ENCODE peak calls at places on chromosomes 12 and 14, in seven cellular contexts. O, B, C, G, V, X and S are unnamed samples.

GRCh38 chr14:36513451-36514277 is 6.4 kb downstream of the NKX2-1 start:
- DNase-seq in O (no peak), B (no peak), C (no peak), G (no peak), V (no peak), X (no peak), S (no peak)

GRCh38 chr14:53517276-53517960 is 364.3 kb upstream of the DDHD1 start:
- DNase-seq in O (no peak), B (no peak), C (no peak), G (no peak), V (no peak), X (no peak), S (peak)

GRCh38 chr14:73662439-73663056 is 17.8 kb downstream of the DNAL1 start:
- DNase-seq in O (no peak), B (peak), C (peak), G (no peak), V (peak), X (no peak), S (peak)

GRCh38 chr14:74984241-74985027 is 18.3 kb upstream of the EIF2B2 start:
- DNase-seq in O (no peak), B (no peak), C (no peak), G (no peak), V (no peak), X (no peak), S (no peak)

GRCh38 chr12:124383028-124383427 is 88.1 kb downstream of the RFLNA start:
- DNase-seq in O (no peak), B (no peak), C (no peak), G (no peak), V (no peak), X (no peak), S (no peak)

GRCh38 chr12:56256326-56256960 is 1.7 kb downstream of the ANKRD52 start:
- DNase-seq in O (no peak), B (no peak), C (no peak), G (no peak), V (peak), X (no peak), S (no peak)

GRCh38 chr14:65321370-65321875 is 91.1 kb upstream of the FUT8 start:
- DNase-seq in O (no peak), B (no peak), C (no peak), G (peak), V (no peak), X (no peak), S (no peak)

GRCh38 chr12:103884316-103884715 is 43.3 kb upstream of the NT5DC3 start:
- DNase-seq in O (no peak), B (no peak), C (no peak), G (no peak), V (peak), X (no peak), S (peak)

GRCh38 chr14:91058017-91058675 is 2.3 kb downstream of the RPS6KA5 start:
- DNase-seq in O (no peak), B (no peak), C (peak), G (no peak), V (no peak), X (no peak), S (no peak)

GRCh38 chr12:47189753-47190152 is 110.0 kb upstream of the AMIGO2 start:
- DNase-seq in O (no peak), B (no peak), C (no peak), G (no peak), V (peak), X (no peak), S (no peak)

GRCh38 chr12:59396519-59396918 is 199.3 kb upstream of the SLC16A7 start:
- DNase-seq in O (no peak), B (peak), C (no peak), G (no peak), V (no peak), X (no peak), S (no peak)

GRCh38 chr12:114668151-114668891 is 15.7 kb downstream of the TBX3 start:
- DNase-seq in O (peak), B (peak), C (no peak), G (no peak), V (peak), X (peak), S (no peak)

GRCh38 chr14:23536494-23536893 is 15.1 kb downstream of the ZFHX2 start:
- DNase-seq in O (no peak), B (no peak), C (no peak), G (no peak), V (no peak), X (no peak), S (no peak)

GRCh38 chr14:95918466-95918865 is 41.8 kb downstream of the TUNAR start:
- DNase-seq in O (no peak), B (no peak), C (no peak), G (no peak), V (no peak), X (no peak), S (no peak)

GRCh38 chr14:61178226-61179060 is 102.7 kb downstream of the TMEM30B start:
- DNase-seq in O (no peak), B (no peak), C (peak), G (no peak), V (peak), X (no peak), S (peak)

GRCh38 chr14:45156067-45156466 is 20.3 kb downstream of the FANCM start:
- DNase-seq in O (no peak), B (no peak), C (no peak), G (no peak), V (peak), X (no peak), S (no peak)

GRCh38 chr12:94749890-94750289 is 99.5 kb upstream of the TMCC3 start:
- DNase-seq in O (no peak), B (no peak), C (no peak), G (no peak), V (no peak), X (no peak), S (no peak)

GRCh38 chr14:59328410-59328809 is 136.8 kb downstream of the GPR135 start:
- DNase-seq in O (no peak), B (no peak), C (no peak), G (no peak), V (no peak), X (no peak), S (no peak)

GRCh38 chr12:14207946-14208612 is 157.4 kb upstream of the ATF7IP start:
- DNase-seq in O (no peak), B (peak), C (no peak), G (no peak), V (no peak), X (no peak), S (no peak)

GRCh38 chr14:101475468-101476257 is 85.6 kb upstream of the DIO3 start:
- DNase-seq in O (no peak), B (peak), C (no peak), G (peak), V (peak), X (no peak), S (peak)

GRCh38 chr14:63573579-63573978 is 30.4 kb upstream of the PPP2R5E start:
- DNase-seq in O (no peak), B (no peak), C (peak), G (no peak), V (peak), X (no peak), S (no peak)

GRCh38 chr12:51320695-51321320 is 3.2 kb downstream of the BIN2 start:
- DNase-seq in O (no peak), B (no peak), C (no peak), G (no peak), V (peak), X (no peak), S (peak)

GRCh38 chr14:37973031-37973908 is 234.4 kb upstream of the SSTR1 start:
- DNase-seq in O (no peak), B (no peak), C (no peak), G (no peak), V (no peak), X (no peak), S (no peak)

GRCh38 chr12:24603371-24603770 is 345.5 kb downstream of the BCAT1 start:
- DNase-seq in O (no peak), B (no peak), C (no peak), G (no peak), V (no peak), X (no peak), S (no peak)

DNA sequence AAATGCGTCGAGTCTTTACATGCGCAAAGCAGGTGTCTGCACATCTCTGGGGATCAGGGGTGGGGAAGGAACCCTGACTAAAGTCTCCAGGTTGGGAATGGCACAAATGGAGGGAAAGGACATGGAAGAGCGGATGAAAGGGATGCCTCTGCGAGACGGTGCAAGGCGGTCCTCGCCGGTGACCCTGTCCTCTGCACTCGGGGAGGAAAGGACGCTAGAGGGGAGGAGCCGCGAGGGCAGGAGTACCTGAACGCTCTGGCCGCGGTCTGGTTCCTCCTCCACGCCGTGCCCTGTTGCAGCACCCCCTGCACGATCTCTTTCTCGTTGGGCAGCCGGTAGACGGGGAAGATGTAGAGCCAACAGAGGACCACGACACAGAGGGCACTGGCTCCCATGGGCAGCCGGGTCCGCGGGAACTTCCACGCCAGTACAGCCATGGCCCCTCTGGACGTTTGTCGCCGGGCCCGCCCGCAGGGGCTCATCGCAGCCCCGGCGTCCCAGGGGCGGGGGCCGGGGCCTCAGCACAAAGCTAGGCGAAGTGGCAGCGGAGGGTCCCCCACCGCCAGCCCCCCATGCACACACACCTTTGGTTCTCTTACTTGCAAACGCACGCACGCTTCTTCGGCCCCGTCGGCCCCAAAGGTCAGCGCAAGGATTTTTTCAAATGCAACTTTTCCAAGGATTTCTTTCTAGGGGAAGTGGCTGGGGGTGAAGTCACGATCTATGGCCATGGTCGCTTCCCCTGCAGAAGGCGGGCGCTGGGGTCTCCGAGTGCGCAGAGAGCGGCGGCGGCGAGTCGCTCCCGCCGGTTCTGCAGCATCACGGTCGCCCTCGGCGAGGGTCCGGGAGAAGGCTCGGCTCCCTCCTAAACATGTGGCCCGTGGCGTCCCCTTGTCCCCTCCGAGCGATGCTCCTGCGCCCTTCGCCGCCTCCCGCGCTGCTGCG is 484 bp downstream of the ST8SIA1 start:
- DNase-seq in O (no peak), B (peak), C (no peak), G (no peak), V (no peak), X (no peak), S (no peak)
- H3K4me3 ChIP-seq in O (peak), B (peak), C (peak), G (peak), V (peak), X (peak), S (peak)

GRCh38 chr14:105201156-105201927 is 20.2 kb upstream of the NUDT14 start:
- DNase-seq in O (no peak), B (no peak), C (no peak), G (no peak), V (no peak), X (no peak), S (no peak)
- TF ChIP-seq CTCF in O (no peak), B (no peak), C (peak), G (peak), V (peak), X (no peak), S (no peak)

GRCh38 chr14:76773188-76773885 is 12.1 kb downstream of the VASH1 start:
- DNase-seq in O (peak), B (peak), C (peak), G (peak), V (peak), X (peak), S (peak)
- H3K4me3 ChIP-seq in O (no peak), B (no peak), C (no peak), G (no peak), V (no peak), X (no peak), S (no peak)

GRCh38 chr12:50314629-50315312 is 31.5 kb upstream of the LIMA1 start:
- DNase-seq in O (no peak), B (no peak), C (no peak), G (no peak), V (peak), X (no peak), S (no peak)
- TF ChIP-seq CTCF in O (no peak), B (peak), C (peak), G (peak), V (peak), X (peak), S (peak)

GRCh38 chr12:1645819-1646218 is 16.8 kb downstream of the WNT5B start:
- DNase-seq in O (no peak), B (no peak), C (no peak), G (no peak), V (no peak), X (no peak), S (no peak)

GRCh38 chr12:1642513-1642912 is 13.5 kb downstream of the WNT5B start:
- DNase-seq in O (no peak), B (no peak), C (no peak), G (no peak), V (no peak), X (no peak), S (no peak)

GRCh38 chr12:1643056-1643455 is 14.0 kb downstream of the WNT5B start:
- DNase-seq in O (no peak), B (no peak), C (no peak), G (no peak), V (no peak), X (no peak), S (no peak)

GRCh38 chr12:1644523-1645438 is 15.8 kb downstream of the WNT5B start:
- DNase-seq in O (peak), B (peak), C (no peak), G (no peak), V (peak), X (peak), S (no peak)

GRCh38 chr12:1644113-1644512 is 15.1 kb downstream of the WNT5B start:
- DNase-seq in O (no peak), B (no peak), C (no peak), G (no peak), V (no peak), X (no peak), S (no peak)
- H3K4me3 ChIP-seq in O (no peak), B (no peak), C (no peak), G (no peak), V (no peak), X (no peak), S (no peak)

GRCh38 chr12:98799822-98800221 is 154.7 kb downstream of the APAF1 start:
- DNase-seq in O (no peak), B (no peak), C (no peak), G (no peak), V (no peak), X (no peak), S (no peak)
- TF ChIP-seq CTCF in O (no peak), B (no peak), C (no peak), G (no peak), V (no peak), X (no peak), S (no peak)

GRCh38 chr14:98227727-98228111 is 1044.3 kb downstream of the BCL11B start:
- DNase-seq in O (no peak), B (no peak), C (no peak), G (no peak), V (no peak), X (no peak), S (no peak)
- H3K4me3 ChIP-seq in O (no peak), B (no peak), C (no peak), G (no peak), V (no peak), X (no peak), S (no peak)

GRCh38 chr12:7374423-7375144 is 69.4 kb downstream of the CD163L1 start:
- DNase-seq in O (no peak), B (peak), C (no peak), G (no peak), V (peak), X (no peak), S (peak)

GRCh38 chr12:7375145-7375543 is 68.8 kb downstream of the CD163L1 start:
- DNase-seq in O (no peak), B (no peak), C (no peak), G (no peak), V (no peak), X (no peak), S (no peak)

GRCh38 chr12:7373226-7373625 is 69.4 kb downstream of the ACSM4 start:
- DNase-seq in O (no peak), B (no peak), C (no peak), G (no peak), V (no peak), X (no peak), S (no peak)

GRCh38 chr12:7369274-7369729 is 65.4 kb downstream of the ACSM4 start:
- DNase-seq in O (peak), B (no peak), C (no peak), G (no peak), V (no peak), X (no peak), S (no peak)
- TF ChIP-seq CTCF in O (no peak), B (no peak), C (no peak), G (no peak), V (no peak), X (no peak), S (no peak)